ENCODE peak calls at places on chromosomes 6 and 20, in seven cellular contexts. One of them, this sample, is unnamed.

GRCh38 chr6:1059596-1059995 is 252.3 kb upstream of the FOXQ1 start:
- DNase-seq in astrocyte of the cerebellum: no peak
- DNase-seq in K562: no peak
- DNase-seq in esophagus muscularis mucosa: no peak
- DNase-seq in fibroblast of pulmonary artery: no peak
- DNase-seq in dorsolateral prefrontal cortex: no peak
- DNase-seq in WERI-Rb-1: no peak
- DNase-seq in this sample: no peak

GRCh38 chr6:131288214-131288613 is 152.9 kb downstream of the AKAP7 start:
- DNase-seq in astrocyte of the cerebellum: no peak
- DNase-seq in K562: no peak
- DNase-seq in esophagus muscularis mucosa: peak; percentile 8
- DNase-seq in fibroblast of pulmonary artery: no peak
- DNase-seq in dorsolateral prefrontal cortex: no peak
- DNase-seq in WERI-Rb-1: no peak
- DNase-seq in this sample: no peak

GRCh38 chr6:159760602-159761057 is 1.2 kb upstream of the ACAT2 start:
- DNase-seq in astrocyte of the cerebellum: peak; percentile 64
- DNase-seq in K562: no peak
- DNase-seq in esophagus muscularis mucosa: no peak
- DNase-seq in fibroblast of pulmonary artery: peak; percentile 80
- DNase-seq in dorsolateral prefrontal cortex: no peak
- DNase-seq in WERI-Rb-1: no peak
- DNase-seq in this sample: no peak

GRCh38 chr20:44187054-44187762 is at the start of gene JPH2:
- DNase-seq in astrocyte of the cerebellum: peak; percentile 50
- DNase-seq in K562: no peak
- DNase-seq in esophagus muscularis mucosa: peak; percentile 94
- DNase-seq in fibroblast of pulmonary artery: peak; percentile 62
- DNase-seq in dorsolateral prefrontal cortex: no peak
- DNase-seq in WERI-Rb-1: no peak
- DNase-seq in this sample: peak; percentile 92

GRCh38 chr20:33601861-33602260 is 60.3 kb upstream of the C20orf144 start:
- DNase-seq in astrocyte of the cerebellum: no peak
- DNase-seq in K562: no peak
- DNase-seq in esophagus muscularis mucosa: no peak
- DNase-seq in fibroblast of pulmonary artery: no peak
- DNase-seq in dorsolateral prefrontal cortex: no peak
- DNase-seq in WERI-Rb-1: no peak
- DNase-seq in this sample: no peak

GRCh38 chr20:53866787-53867740 is 203.3 kb downstream of the BCAS1 start:
- DNase-seq in astrocyte of the cerebellum: no peak
- DNase-seq in K562: no peak
- DNase-seq in esophagus muscularis mucosa: no peak
- DNase-seq in fibroblast of pulmonary artery: no peak
- DNase-seq in dorsolateral prefrontal cortex: no peak
- DNase-seq in WERI-Rb-1: peak; percentile 17
- DNase-seq in this sample: no peak

GRCh38 chr6:73078333-73078732 is 147.0 kb downstream of the KHDC1L start:
- DNase-seq in astrocyte of the cerebellum: no peak
- DNase-seq in K562: no peak
- DNase-seq in esophagus muscularis mucosa: no peak
- DNase-seq in fibroblast of pulmonary artery: no peak
- DNase-seq in dorsolateral prefrontal cortex: no peak
- DNase-seq in WERI-Rb-1: no peak
- DNase-seq in this sample: no peak

GRCh38 chr6:7431594-7432390 is 42.2 kb downstream of the RIOK1 start:
- DNase-seq in astrocyte of the cerebellum: no peak
- DNase-seq in K562: peak; percentile 39
- DNase-seq in esophagus muscularis mucosa: no peak
- DNase-seq in fibroblast of pulmonary artery: peak; percentile 30
- DNase-seq in dorsolateral prefrontal cortex: no peak
- DNase-seq in WERI-Rb-1: no peak
- DNase-seq in this sample: no peak

GRCh38 chr6:166556871-166557322 is 29.6 kb downstream of the RAMACL start:
- DNase-seq in astrocyte of the cerebellum: peak; percentile 95
- DNase-seq in K562: no peak
- DNase-seq in esophagus muscularis mucosa: peak; percentile 95
- DNase-seq in fibroblast of pulmonary artery: peak; percentile 93
- DNase-seq in dorsolateral prefrontal cortex: peak; percentile 79
- DNase-seq in WERI-Rb-1: no peak
- DNase-seq in this sample: peak; percentile 97

GRCh38 chr6:168393126-168393870 is 47.7 kb upstream of the SMOC2 start:
- DNase-seq in astrocyte of the cerebellum: no peak
- DNase-seq in K562: no peak
- DNase-seq in esophagus muscularis mucosa: no peak
- DNase-seq in fibroblast of pulmonary artery: no peak
- DNase-seq in dorsolateral prefrontal cortex: no peak
- DNase-seq in WERI-Rb-1: no peak
- DNase-seq in this sample: no peak

GRCh38 chr20:20037960-20038359 is 14.3 kb downstream of the CRNKL1 start:
- DNase-seq in astrocyte of the cerebellum: peak; percentile 37
- DNase-seq in K562: no peak
- DNase-seq in esophagus muscularis mucosa: no peak
- DNase-seq in fibroblast of pulmonary artery: peak; percentile 64
- DNase-seq in dorsolateral prefrontal cortex: no peak
- DNase-seq in WERI-Rb-1: no peak
- DNase-seq in this sample: no peak

GRCh38 chr6:136822379-136823127 is at the start of gene PEX7:
- DNase-seq in astrocyte of the cerebellum: peak; percentile 82
- DNase-seq in K562: peak; percentile 93
- DNase-seq in esophagus muscularis mucosa: peak; percentile 99
- DNase-seq in fibroblast of pulmonary artery: peak; percentile 93
- DNase-seq in dorsolateral prefrontal cortex: peak; percentile 89
- DNase-seq in WERI-Rb-1: peak; percentile 89
- DNase-seq in this sample: peak; percentile 96

GRCh38 chr6:100876251-100876650 is 4.9 kb downstream of the ASCC3 start:
- DNase-seq in astrocyte of the cerebellum: no peak
- DNase-seq in K562: no peak
- DNase-seq in esophagus muscularis mucosa: no peak
- DNase-seq in fibroblast of pulmonary artery: no peak
- DNase-seq in dorsolateral prefrontal cortex: no peak
- DNase-seq in WERI-Rb-1: no peak
- DNase-seq in this sample: no peak

GRCh38 chr20:64031822-64032314 is 4.1 kb upstream of the C20orf204 start:
- DNase-seq in astrocyte of the cerebellum: no peak
- DNase-seq in K562: no peak
- DNase-seq in esophagus muscularis mucosa: no peak
- DNase-seq in fibroblast of pulmonary artery: no peak
- DNase-seq in dorsolateral prefrontal cortex: no peak
- DNase-seq in WERI-Rb-1: no peak
- DNase-seq in this sample: no peak

GRCh38 chr20:10616212-10616611 is 57.6 kb downstream of the JAG1 start:
- DNase-seq in astrocyte of the cerebellum: no peak
- DNase-seq in K562: no peak
- DNase-seq in esophagus muscularis mucosa: no peak
- DNase-seq in fibroblast of pulmonary artery: no peak
- DNase-seq in dorsolateral prefrontal cortex: no peak
- DNase-seq in WERI-Rb-1: no peak
- DNase-seq in this sample: no peak

GRCh38 chr6:3355011-3355357 is 96.2 kb downstream of the PSMG4 start:
- DNase-seq in astrocyte of the cerebellum: no peak
- DNase-seq in K562: peak; percentile 73
- DNase-seq in esophagus muscularis mucosa: no peak
- DNase-seq in fibroblast of pulmonary artery: no peak
- DNase-seq in dorsolateral prefrontal cortex: no peak
- DNase-seq in WERI-Rb-1: no peak
- DNase-seq in this sample: no peak

GRCh38 chr20:19711126-19711525 is 46.9 kb upstream of the RIN2 start:
- DNase-seq in astrocyte of the cerebellum: no peak
- DNase-seq in K562: no peak
- DNase-seq in esophagus muscularis mucosa: no peak
- DNase-seq in fibroblast of pulmonary artery: no peak
- DNase-seq in dorsolateral prefrontal cortex: no peak
- DNase-seq in WERI-Rb-1: no peak
- DNase-seq in this sample: no peak

GRCh38 chr20:57895161-57895855 is 185.5 kb upstream of the PMEPA1 start:
- DNase-seq in astrocyte of the cerebellum: no peak
- DNase-seq in K562: no peak
- DNase-seq in esophagus muscularis mucosa: no peak
- DNase-seq in fibroblast of pulmonary artery: no peak
- DNase-seq in dorsolateral prefrontal cortex: no peak
- DNase-seq in WERI-Rb-1: no peak
- DNase-seq in this sample: peak; percentile 36

GRCh38 chr6:4687989-4688947 is 87.9 kb upstream of the CDYL start:
- DNase-seq in astrocyte of the cerebellum: no peak
- DNase-seq in K562: peak; percentile 66
- DNase-seq in esophagus muscularis mucosa: no peak
- DNase-seq in fibroblast of pulmonary artery: peak; percentile 84
- DNase-seq in dorsolateral prefrontal cortex: no peak
- DNase-seq in WERI-Rb-1: no peak
- DNase-seq in this sample: no peak

GRCh38 chr6:118606858-118607257 is 44.5 kb downstream of the CEP85L start:
- DNase-seq in astrocyte of the cerebellum: no peak
- DNase-seq in K562: no peak
- DNase-seq in esophagus muscularis mucosa: no peak
- DNase-seq in fibroblast of pulmonary artery: no peak
- DNase-seq in dorsolateral prefrontal cortex: no peak
- DNase-seq in WERI-Rb-1: no peak
- DNase-seq in this sample: no peak
- H3K4me3 ChIP-seq in astrocyte of the cerebellum: no peak overlapping the region
- H3K4me3 ChIP-seq in K562: no peak overlapping the region
- H3K4me3 ChIP-seq in esophagus muscularis mucosa: no peak overlapping the region
- H3K4me3 ChIP-seq in fibroblast of pulmonary artery: no peak overlapping the region
- H3K4me3 ChIP-seq in dorsolateral prefrontal cortex: no peak overlapping the region
- H3K4me3 ChIP-seq in WERI-Rb-1: no peak overlapping the region
- H3K4me3 ChIP-seq in this sample: no peak overlapping the region

DNA sequence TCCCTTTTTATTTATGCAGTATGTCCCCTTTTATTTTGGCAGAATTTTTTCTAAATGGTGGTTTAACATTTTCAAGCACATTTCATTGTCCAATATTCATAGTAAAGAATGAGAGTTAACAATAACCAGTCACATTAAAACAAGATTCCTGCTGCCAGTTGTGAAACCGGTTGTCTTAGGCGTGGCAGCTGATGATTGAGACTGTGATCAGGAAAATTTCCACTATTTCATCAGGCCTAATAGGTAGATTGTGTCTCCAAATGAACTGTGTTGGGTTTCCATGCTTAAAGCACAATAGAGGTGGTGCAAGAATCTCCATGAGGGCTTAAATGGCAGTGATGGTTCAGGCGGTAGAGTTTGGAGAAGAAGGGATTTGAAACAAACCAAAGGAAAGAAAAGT is 15.3 kb downstream of the PRDM1 start:
- DNase-seq in astrocyte of the cerebellum: no peak
- DNase-seq in K562: no peak
- DNase-seq in esophagus muscularis mucosa: peak; percentile 8
- DNase-seq in fibroblast of pulmonary artery: no peak
- DNase-seq in dorsolateral prefrontal cortex: no peak
- DNase-seq in WERI-Rb-1: no peak
- DNase-seq in this sample: no peak
- H3K4me3 ChIP-seq in astrocyte of the cerebellum: no peak overlapping the region
- H3K4me3 ChIP-seq in K562: no peak overlapping the region
- H3K4me3 ChIP-seq in esophagus muscularis mucosa: no peak overlapping the region
- H3K4me3 ChIP-seq in fibroblast of pulmonary artery: no peak overlapping the region
- H3K4me3 ChIP-seq in dorsolateral prefrontal cortex: no peak overlapping the region
- H3K4me3 ChIP-seq in WERI-Rb-1: no peak overlapping the region
- H3K4me3 ChIP-seq in this sample: no peak overlapping the region

DNA sequence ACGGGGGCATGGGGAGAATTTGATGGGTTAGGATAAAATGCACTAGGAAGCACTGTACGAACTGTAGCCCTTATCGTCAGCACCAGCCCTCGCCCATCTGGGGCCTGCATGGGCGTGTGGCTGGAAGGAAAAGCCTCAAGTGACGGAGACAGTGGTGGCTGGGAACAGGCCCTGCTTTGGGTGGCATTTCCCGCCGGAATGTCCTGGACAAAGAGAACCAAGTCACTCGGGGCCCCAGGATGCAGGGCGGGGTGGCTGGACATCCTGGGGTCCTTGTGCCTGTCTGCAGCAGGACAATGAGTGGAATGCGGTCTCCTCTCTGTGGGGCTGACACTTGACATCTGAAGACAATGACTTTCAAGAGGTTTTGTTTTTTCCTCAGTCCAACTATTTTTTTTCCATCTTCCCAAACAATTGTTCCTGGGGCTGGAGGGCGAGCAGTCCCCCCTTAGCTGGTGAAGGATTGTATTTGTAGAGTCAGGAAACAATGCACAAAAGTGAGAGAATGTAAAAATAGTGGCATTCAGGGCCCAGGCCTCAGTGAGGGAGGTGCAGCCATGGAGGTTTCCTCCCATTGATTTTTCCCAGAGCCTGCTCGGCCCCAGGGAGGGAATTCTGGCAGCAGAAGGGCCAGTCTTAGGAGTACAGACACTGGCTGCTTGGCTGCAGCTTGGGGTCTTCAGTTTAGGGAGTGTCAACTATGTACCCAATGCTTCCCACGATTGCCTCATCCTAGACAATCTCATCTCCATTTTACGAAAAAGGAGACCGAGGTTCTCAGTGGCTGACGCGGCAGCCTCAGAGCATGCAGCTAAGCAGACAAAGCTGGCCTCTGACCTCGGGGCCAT is 64.4 kb downstream of the PREX1 start:
- DNase-seq in astrocyte of the cerebellum: no peak
- DNase-seq in K562: no peak
- DNase-seq in esophagus muscularis mucosa: no peak
- DNase-seq in fibroblast of pulmonary artery: no peak
- DNase-seq in dorsolateral prefrontal cortex: no peak
- DNase-seq in WERI-Rb-1: no peak
- DNase-seq in this sample: no peak
- H3K4me3 ChIP-seq in astrocyte of the cerebellum: no peak overlapping the region
- H3K4me3 ChIP-seq in K562: no peak overlapping the region
- H3K4me3 ChIP-seq in esophagus muscularis mucosa: no peak overlapping the region
- H3K4me3 ChIP-seq in fibroblast of pulmonary artery: no peak overlapping the region
- H3K4me3 ChIP-seq in dorsolateral prefrontal cortex: no peak overlapping the region
- H3K4me3 ChIP-seq in WERI-Rb-1: no peak overlapping the region
- H3K4me3 ChIP-seq in this sample: no peak overlapping the region

GRCh38 chr6:111604259-111605099 is 1.2 kb downstream of the TRAF3IP2 start:
- DNase-seq in astrocyte of the cerebellum: no peak
- DNase-seq in K562: no peak
- DNase-seq in esophagus muscularis mucosa: peak; percentile 94
- DNase-seq in fibroblast of pulmonary artery: peak; percentile 86
- DNase-seq in dorsolateral prefrontal cortex: no peak
- DNase-seq in WERI-Rb-1: no peak
- DNase-seq in this sample: peak; percentile 94

GRCh38 chr6:111603648-111604047 is 2.0 kb downstream of the TRAF3IP2 start:
- DNase-seq in astrocyte of the cerebellum: no peak
- DNase-seq in K562: no peak
- DNase-seq in esophagus muscularis mucosa: no peak
- DNase-seq in fibroblast of pulmonary artery: no peak
- DNase-seq in dorsolateral prefrontal cortex: no peak
- DNase-seq in WERI-Rb-1: no peak
- DNase-seq in this sample: no peak

GRCh38 chr6:111600588-111601440 is 4.9 kb downstream of the TRAF3IP2 start:
- DNase-seq in astrocyte of the cerebellum: no peak
- DNase-seq in K562: no peak
- DNase-seq in esophagus muscularis mucosa: no peak
- DNase-seq in fibroblast of pulmonary artery: no peak
- DNase-seq in dorsolateral prefrontal cortex: no peak
- DNase-seq in WERI-Rb-1: no peak
- DNase-seq in this sample: peak; percentile 75

GRCh38 chr6:111601875-111602274 is 3.8 kb downstream of the TRAF3IP2 start:
- DNase-seq in astrocyte of the cerebellum: peak; percentile 78
- DNase-seq in K562: no peak
- DNase-seq in esophagus muscularis mucosa: no peak
- DNase-seq in fibroblast of pulmonary artery: peak; percentile 89
- DNase-seq in dorsolateral prefrontal cortex: no peak
- DNase-seq in WERI-Rb-1: no peak
- DNase-seq in this sample: peak; percentile 89

GRCh38 chr6:111602481-111603404 is 2.9 kb downstream of the TRAF3IP2 start:
- DNase-seq in astrocyte of the cerebellum: no peak
- DNase-seq in K562: no peak
- DNase-seq in esophagus muscularis mucosa: no peak
- DNase-seq in fibroblast of pulmonary artery: peak; percentile 67
- DNase-seq in dorsolateral prefrontal cortex: no peak
- DNase-seq in WERI-Rb-1: no peak
- DNase-seq in this sample: peak; percentile 82
- H3K4me3 ChIP-seq in astrocyte of the cerebellum: peak overlapping the region; percentile 4
- H3K4me3 ChIP-seq in K562: no peak overlapping the region
- H3K4me3 ChIP-seq in esophagus muscularis mucosa: peak overlapping the region; percentile 77
- H3K4me3 ChIP-seq in fibroblast of pulmonary artery: peak overlapping the region; percentile 15
- H3K4me3 ChIP-seq in dorsolateral prefrontal cortex: peak overlapping the region; percentile 79
- H3K4me3 ChIP-seq in WERI-Rb-1: no peak overlapping the region
- H3K4me3 ChIP-seq in this sample: no peak overlapping the region

GRCh38 chr6:155126727-155127439 is 131.8 kb downstream of the TIAM2 start:
- DNase-seq in astrocyte of the cerebellum: no peak
- DNase-seq in K562: no peak
- DNase-seq in esophagus muscularis mucosa: no peak
- DNase-seq in fibroblast of pulmonary artery: peak; percentile 67
- DNase-seq in dorsolateral prefrontal cortex: no peak
- DNase-seq in WERI-Rb-1: no peak
- DNase-seq in this sample: no peak
- H3K4me3 ChIP-seq in astrocyte of the cerebellum: no peak overlapping the region
- H3K4me3 ChIP-seq in K562: no peak overlapping the region
- H3K4me3 ChIP-seq in esophagus muscularis mucosa: no peak overlapping the region
- H3K4me3 ChIP-seq in fibroblast of pulmonary artery: no peak overlapping the region
- H3K4me3 ChIP-seq in dorsolateral prefrontal cortex: no peak overlapping the region
- H3K4me3 ChIP-seq in WERI-Rb-1: no peak overlapping the region
- H3K4me3 ChIP-seq in this sample: no peak overlapping the region